ENCODE peak calls at places on chromosomes 1 and 21, in five cellular contexts. V is GM23338, U is HL-60, P is HCT116, W is transverse colon. X is an unnamed sample.

GRCh38 chr21:35438643-35439404 is 389.7 kb upstream of the RUNX1 start:
- DNase-seq in V (no peak), U (peak), P (no peak), W (peak), X (no peak)

GRCh38 chr1:35287807-35288640 is 19.5 kb downstream of the ZMYM4 start:
- DNase-seq in V (no peak), U (no peak), P (no peak), W (no peak), X (no peak)

GRCh38 chr1:15210651-15211390 is 36.2 kb upstream of the FHAD1 start:
- DNase-seq in V (no peak), U (no peak), P (no peak), W (no peak), X (no peak)

GRCh38 chr1:2003564-2004131 is at the start of gene CFAP74:
- DNase-seq in V (peak), U (no peak), P (peak), W (no peak), X (no peak)

GRCh38 chr1:7421471-7422075 is 349.5 kb upstream of the VAMP3 start:
- DNase-seq in V (no peak), U (no peak), P (no peak), W (peak), X (no peak)

GRCh38 chr1:203025721-203026665 is at the start of gene PPFIA4:
- DNase-seq in V (peak), U (peak), P (peak), W (peak), X (peak)

GRCh38 chr1:245458761-245459174 is 304.0 kb downstream of the KIF26B start:
- DNase-seq in V (no peak), U (peak), P (no peak), W (no peak), X (no peak)

GRCh38 chr1:36322786-36323635 is 434 bp downstream of the EVA1B start:
- DNase-seq in V (peak), U (no peak), P (no peak), W (peak), X (no peak)

GRCh38 chr1:183942933-183943693 is 94.4 kb downstream of the COLGALT2 start:
- DNase-seq in V (no peak), U (peak), P (peak), W (no peak), X (no peak)

GRCh38 chr1:163650624-163651023 is 328.9 kb downstream of the NUF2 start:
- DNase-seq in V (no peak), U (no peak), P (peak), W (no peak), X (no peak)

GRCh38 chr1:244106837-244107491 is 55.9 kb downstream of the ZBTB18 start:
- DNase-seq in V (no peak), U (no peak), P (no peak), W (no peak), X (no peak)

GRCh38 chr1:188615321-188615720 is 1786.6 kb downstream of the PLA2G4A start:
- DNase-seq in V (no peak), U (no peak), P (no peak), W (no peak), X (no peak)

GRCh38 chr1:10339036-10339567 is 59.8 kb upstream of the PGD start:
- DNase-seq in V (no peak), U (no peak), P (no peak), W (no peak), X (no peak)

GRCh38 chr1:12405325-12406217 is 175.7 kb downstream of the VPS13D start:
- DNase-seq in V (peak), U (no peak), P (no peak), W (peak), X (no peak)

GRCh38 chr1:240801445-240801844 is 189.5 kb upstream of the GREM2 start:
- DNase-seq in V (no peak), U (no peak), P (no peak), W (no peak), X (no peak)

GRCh38 chr1:235513495-235514366 is 9.5 kb upstream of the B3GALNT2 start:
- DNase-seq in V (peak), U (peak), P (peak), W (no peak), X (peak)

GRCh38 chr1:109942434-109942833 is 31.8 kb downstream of the CSF1 start:
- DNase-seq in V (no peak), U (no peak), P (no peak), W (no peak), X (no peak)

GRCh38 chr1:56570924-56571372 is 8.4 kb downstream of the PLPP3 start:
- DNase-seq in V (no peak), U (no peak), P (no peak), W (no peak), X (peak)

GRCh38 chr1:202238914-202239313 is 45.3 kb downstream of the LGR6 start:
- DNase-seq in V (no peak), U (no peak), P (no peak), W (peak), X (no peak)

GRCh38 chr1:201702936-201703335 is 126.0 kb upstream of the IPO9 start:
- DNase-seq in V (peak), U (no peak), P (no peak), W (no peak), X (no peak)

GRCh38 chr1:93111561-93111960 is 32.5 kb downstream of the MTF2 start:
- DNase-seq in V (no peak), U (no peak), P (no peak), W (no peak), X (no peak)

GRCh38 chr1:33762099-33762830 is 101.6 kb upstream of the HMGB4 start:
- DNase-seq in V (no peak), U (no peak), P (no peak), W (no peak), X (no peak)

GRCh38 chr1:98403981-98404380 is 257.5 kb upstream of the SNX7 start:
- DNase-seq in V (no peak), U (no peak), P (no peak), W (no peak), X (no peak)

GRCh38 chr1:66217021-66217420 is 316.9 kb upstream of the SGIP1 start:
- DNase-seq in V (no peak), U (no peak), P (no peak), W (no peak), X (no peak)

DNA sequence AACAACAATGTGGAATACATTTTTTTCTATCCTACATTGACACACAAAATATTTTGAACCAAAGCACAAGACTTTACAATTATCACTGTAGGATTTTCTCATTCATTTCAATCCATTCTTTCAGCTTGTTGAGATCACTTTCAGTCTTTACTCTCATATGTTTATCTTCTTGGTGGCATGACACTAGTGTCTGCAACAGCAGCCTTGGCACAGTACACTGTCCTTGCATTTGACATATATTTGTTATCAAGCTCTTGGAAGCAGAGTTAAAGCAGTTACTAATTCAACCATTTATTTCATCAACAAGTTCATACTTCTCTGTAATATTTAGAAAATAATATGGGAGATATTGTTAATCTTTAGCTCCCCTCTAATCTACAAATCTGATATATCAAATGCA is 922.4 kb upstream of the ADGRL2 start:
- DNase-seq in V (no peak), U (no peak), P (no peak), W (no peak), X (no peak)
- TF ChIP-seq POLR2AphosphoS5 in V (no peak), U (no peak), P (no peak), W (no peak), X (no peak)

GRCh38 chr1:52905376-52905698 is 16.2 kb downstream of the ECHDC2 start:
- DNase-seq in V (no peak), U (no peak), P (no peak), W (no peak), X (no peak)

GRCh38 chr1:52907068-52907811 is 14.3 kb downstream of the ECHDC2 start:
- DNase-seq in V (no peak), U (no peak), P (no peak), W (no peak), X (no peak)

GRCh38 chr1:52907812-52908153 is 13.8 kb downstream of the ECHDC2 start:
- DNase-seq in V (no peak), U (no peak), P (no peak), W (no peak), X (no peak)

GRCh38 chr1:52906135-52906603 is 15.4 kb downstream of the ECHDC2 start:
- DNase-seq in V (no peak), U (no peak), P (no peak), W (no peak), X (no peak)

GRCh38 chr1:52904590-52905375 is 16.8 kb downstream of the ECHDC2 start:
- DNase-seq in V (peak), U (peak), P (peak), W (no peak), X (no peak)
- TF ChIP-seq CTCF in V (peak), U (peak), P (peak), W (peak), X (peak)

DNA sequence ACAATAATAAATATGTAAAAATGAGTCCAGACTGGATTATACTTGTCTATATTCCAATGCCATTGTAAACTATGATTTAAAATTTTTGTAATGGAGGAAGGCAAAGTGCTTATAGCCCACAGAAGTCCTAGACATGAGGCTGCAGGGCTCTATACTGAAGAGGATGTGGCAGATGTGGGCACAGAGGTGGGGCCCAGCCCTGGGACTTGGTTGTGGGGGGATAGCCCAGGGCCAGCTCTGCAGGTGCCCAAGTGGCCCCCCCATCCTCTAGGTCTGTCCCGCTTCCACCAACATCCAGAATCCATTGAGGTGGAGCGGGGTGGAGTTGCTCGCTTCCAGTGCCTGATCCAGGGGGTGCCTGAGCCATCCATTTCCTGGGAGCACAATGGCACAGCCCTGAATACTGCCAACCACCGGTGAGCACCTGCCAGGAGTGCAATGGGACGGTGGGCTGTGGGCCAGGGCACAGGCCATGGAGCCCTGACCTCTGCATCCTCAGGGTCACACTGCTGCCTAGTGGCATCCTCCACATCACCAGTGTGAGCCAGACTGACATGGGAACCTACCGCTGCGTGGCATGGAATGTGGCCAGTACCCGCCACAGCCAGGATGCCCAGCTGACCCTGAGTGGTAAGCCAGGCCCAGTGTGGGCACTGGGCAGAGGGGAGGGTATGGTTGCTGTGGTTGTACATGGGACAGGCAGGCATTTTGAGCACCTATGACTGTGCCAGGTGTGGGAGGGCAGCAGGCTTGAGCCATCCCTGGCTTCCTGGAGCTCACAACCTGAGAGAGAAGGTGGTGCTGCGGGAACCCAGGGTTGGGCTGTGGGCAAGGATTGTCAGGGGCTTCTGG is 21.0 kb downstream of the SLC27A3 start:
- DNase-seq in V (no peak), U (no peak), P (no peak), W (no peak), X (no peak)
- TF ChIP-seq POLR2AphosphoS5 in V (no peak), U (no peak), P (no peak), W (no peak), X (no peak)

GRCh38 chr1:43946244-43947060 is at the start of gene IPO13:
- DNase-seq in V (peak), U (peak), P (peak), W (peak), X (peak)
- TF ChIP-seq CTCF in V (peak), U (peak), P (peak), W (peak), X (peak)

DNA sequence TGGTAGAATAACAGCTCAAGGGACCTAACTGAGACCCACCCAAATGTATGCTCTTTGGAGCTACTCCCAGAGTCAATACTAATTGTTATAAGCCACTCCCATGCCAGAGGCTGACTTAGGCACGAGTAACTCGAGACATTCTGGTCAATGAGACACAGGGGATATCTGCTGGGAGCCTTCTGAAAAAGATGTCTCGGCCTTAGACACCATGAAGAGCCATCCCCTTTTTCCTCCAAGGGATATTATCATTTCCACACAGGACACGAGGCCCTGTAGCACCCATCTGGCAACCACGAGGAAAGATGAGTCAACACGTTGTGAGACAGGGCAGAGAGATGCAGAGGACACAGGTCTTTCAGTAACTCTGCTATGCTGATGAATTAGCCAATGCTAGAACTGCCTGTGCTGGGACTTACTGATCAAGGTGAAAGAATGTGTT is 30.7 kb downstream of the ITPKB start:
- DNase-seq in V (no peak), U (no peak), P (no peak), W (no peak), X (no peak)
- TF ChIP-seq POLR2AphosphoS5 in V (no peak), U (no peak), P (no peak), W (peak), X (peak)